ENCODE peak calls at places on chromosome X, in six cellular contexts. G is breast epithelium; S is osteoblast; F is right atrium auricular region; Z is CD8-positive, alpha-beta memory T cell; P is GM23248. K is an unnamed sample.

GRCh38 chrX:275967-276587 is 5.1 kb upstream of the PLCXD1 start:
- DNase-seq in G (peak; percentile 86), S (peak; percentile 97), F (peak; percentile 78), Z (peak; percentile 61), P (peak; percentile 70), K (peak; percentile 92)

GRCh38 chrX:112759512-112759911 is 79.8 kb upstream of the LHFPL1 start:
- DNase-seq in G (no peak), S (no peak), F (no peak), Z (no peak), P (no peak), K (no peak)

GRCh38 chrX:119672252-119672825 is 20.6 kb downstream of the SEPTIN6 start:
- DNase-seq in G (no peak), S (no peak), F (no peak), Z (no peak), P (no peak), K (no peak)

GRCh38 chrX:118612290-118612689 is 115.1 kb upstream of the IL13RA1 start:
- DNase-seq in G (no peak), S (no peak), F (no peak), Z (no peak), P (no peak), K (no peak)

GRCh38 chrX:120310861-120311631 is at the start of gene TMEM255A:
- DNase-seq in G (no peak), S (peak; percentile 81), F (no peak), Z (no peak), P (peak; percentile 21), K (peak; percentile 37)

GRCh38 chrX:106783716-106784115 is 18.8 kb upstream of the TBC1D8B start:
- DNase-seq in G (no peak), S (no peak), F (no peak), Z (no peak), P (no peak), K (no peak)

GRCh38 chrX:33273521-33273920 is 62.2 kb upstream of the DMD start:
- DNase-seq in G (no peak), S (no peak), F (no peak), Z (no peak), P (no peak), K (no peak)

GRCh38 chrX:34810364-34810763 is 132.2 kb upstream of the FAM47B start:
- DNase-seq in G (no peak), S (peak; percentile 43), F (no peak), Z (no peak), P (peak; percentile 69), K (no peak)

GRCh38 chrX:110915120-110915519 is 119.5 kb upstream of the CHRDL1 start:
- DNase-seq in G (no peak), S (no peak), F (no peak), Z (no peak), P (peak; percentile 72), K (no peak)

GRCh38 chrX:30065226-30065625 is 150.1 kb upstream of the MAGEB2 start:
- DNase-seq in G (no peak), S (no peak), F (no peak), Z (no peak), P (peak; percentile 6), K (no peak)

GRCh38 chrX:42754129-42754528 is 23.8 kb downstream of the PPP1R2C start:
- DNase-seq in G (no peak), S (peak; percentile 15), F (no peak), Z (no peak), P (no peak), K (no peak)

GRCh38 chrX:17617794-17618193 is 119.5 kb upstream of the SCML1 start:
- DNase-seq in G (no peak), S (no peak), F (no peak), Z (no peak), P (no peak), K (no peak)

GRCh38 chrX:40009890-40010289 is 87.9 kb downstream of the BCOR start:
- DNase-seq in G (no peak), S (peak; percentile 73), F (no peak), Z (no peak), P (no peak), K (no peak)
- H3K4me1 ChIP-seq in G (peaks cover 6% of the 10 kb centered on the region), S (peaks cover 13% of the 10 kb centered on the region), F (no peaks in the 10 kb centered on the region), Z (peaks cover 10% of the 10 kb centered on the region), P (peaks cover 3% of the 10 kb centered on the region), K (peaks cover 7% of the 10 kb centered on the region)

GRCh38 chrX:16125520-16126149 is 2.3 kb downstream of the GRPR start:
- DNase-seq in G (no peak), S (no peak), F (no peak), Z (no peak), P (no peak), K (no peak)
- H3K4me3 ChIP-seq in G (no peak overlapping the region), S (no peak overlapping the region), F (no peak overlapping the region), Z (no peak overlapping the region), P (no peak overlapping the region), K (no peak overlapping the region)

DNA sequence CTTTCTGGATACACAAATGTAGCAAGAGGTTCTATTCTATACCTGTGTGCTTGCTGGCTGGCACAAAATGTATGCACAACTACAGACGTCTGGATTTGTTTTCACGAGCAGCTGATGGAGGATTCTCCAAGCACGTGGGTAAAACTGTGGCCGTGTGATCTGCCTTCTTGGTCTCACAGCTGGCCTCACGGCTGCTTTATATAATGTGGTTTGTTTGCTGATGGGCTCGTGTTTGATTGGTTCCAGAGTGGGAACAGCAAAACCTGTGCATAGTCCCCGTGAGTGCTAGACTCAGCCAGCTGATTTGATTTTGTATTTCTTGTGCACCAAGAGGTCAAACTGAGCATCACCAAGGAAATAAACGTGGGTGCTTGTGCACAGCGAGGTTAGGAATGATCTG is 262.6 kb upstream of the RPS6KA3 start:
- DNase-seq in G (no peak), S (no peak), F (no peak), Z (no peak), P (no peak), K (no peak)
- H3K4me1 ChIP-seq in G (no peaks in the 10 kb centered on the region), S (peaks cover 8% of the 10 kb centered on the region), F (no peaks in the 10 kb centered on the region), Z (no peaks in the 10 kb centered on the region), P (peaks cover 19% of the 10 kb centered on the region), K (no peaks in the 10 kb centered on the region)

GRCh38 chrX:102155806-102156179 is at the start of gene BEX5:
- DNase-seq in G (no peak), S (no peak), F (no peak), Z (peak; percentile 71), P (peak; percentile 54), K (peak; percentile 63)
- H3K4me3 ChIP-seq in G (peak within 1 kb of the TSS; percentile 61), S (peak within 1 kb of the TSS; percentile 43), F (peak within 1 kb of the TSS; percentile 32), Z (peak within 1 kb of the TSS; percentile 75), P (peak within 1 kb of the TSS; percentile 64), K (peak within 1 kb of the TSS; percentile 55)

DNA sequence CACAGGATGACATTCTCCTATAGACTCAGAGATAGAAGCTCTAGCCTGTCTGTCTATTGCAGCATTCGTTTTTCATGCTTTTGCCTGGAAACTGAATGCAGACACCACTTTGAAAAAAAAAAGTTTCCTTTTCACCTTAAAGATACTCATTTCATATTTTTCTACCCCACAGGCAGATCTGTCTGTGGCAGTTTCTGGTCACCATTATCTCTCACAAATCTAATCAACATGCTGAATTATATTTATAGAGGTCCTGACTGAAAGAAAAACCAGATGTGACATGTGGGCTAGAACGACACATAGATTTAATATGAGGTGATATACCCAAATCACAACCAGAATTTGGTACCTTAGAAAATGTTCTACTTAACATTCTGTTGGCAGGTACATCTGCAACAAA is 28.2 kb downstream of the ADGRG4 start:
- DNase-seq in G (no peak), S (no peak), F (no peak), Z (no peak), P (no peak), K (no peak)
- H3K4me1 ChIP-seq in G (no peaks in the 10 kb centered on the region), S (no peaks in the 10 kb centered on the region), F (no peaks in the 10 kb centered on the region), Z (no peaks in the 10 kb centered on the region), P (no peaks in the 10 kb centered on the region), K (no peaks in the 10 kb centered on the region)

DNA sequence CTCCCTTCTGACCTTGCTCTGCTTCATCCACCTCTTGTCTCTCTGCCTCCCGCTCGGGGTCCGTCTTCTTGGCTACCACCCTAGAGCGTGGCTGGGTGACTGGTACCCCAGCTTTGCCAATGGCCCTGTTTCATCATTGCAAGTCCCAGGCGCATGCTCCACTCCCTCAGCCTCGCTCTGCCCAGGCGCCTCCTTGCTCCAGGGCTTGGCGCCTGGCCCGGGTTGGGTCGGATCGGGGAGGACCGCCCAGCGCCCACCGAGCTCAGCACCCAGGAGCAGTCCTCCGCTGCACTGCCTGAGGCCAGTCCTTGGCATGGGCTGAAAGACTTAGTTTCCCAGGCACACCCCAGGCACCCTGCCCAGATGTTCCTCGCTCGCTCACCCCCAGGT is 577 bp downstream of the BGN start:
- DNase-seq in G (no peak), S (no peak), F (no peak), Z (no peak), P (peak; percentile 70), K (no peak)
- H3K4me3 ChIP-seq in G (peak overlapping the region; percentile 63), S (peak overlapping the region; percentile 82), F (peak overlapping the region; percentile 39), Z (no peak overlapping the region), P (peak overlapping the region; percentile 87), K (peak overlapping the region; percentile 44)

GRCh38 chrX:148310402-148311200 is 189.8 kb upstream of the AFF2 start:
- DNase-seq in G (no peak), S (no peak), F (no peak), Z (peak; percentile 68), P (no peak), K (no peak)
- H3K4me1 ChIP-seq in G (no peaks in the 10 kb centered on the region), S (no peaks in the 10 kb centered on the region), F (no peaks in the 10 kb centered on the region), Z (peaks cover 28% of the 10 kb centered on the region), P (no peaks in the 10 kb centered on the region), K (no peaks in the 10 kb centered on the region)

K was measured in lower lobe of right lung.